ENCODE peak calls at places on chromosome 16, in four cellular contexts. X is GM12878, F is H1, G is HepG2. R is an unnamed sample.

GRCh38 chr16:20925780-20926179 is 25.2 kb downstream of the LYRM1 start:
- DNase-seq in X (no peak), F (no peak), G (peak), R (no peak)

GRCh38 chr16:73315645-73316044 is 267.7 kb upstream of the ZFHX3 start:
- DNase-seq in X (peak), F (no peak), G (no peak), R (no peak)

GRCh38 chr16:8571061-8571596 is 19.2 kb downstream of the TMEM114 start:
- DNase-seq in X (no peak), F (no peak), G (peak), R (peak)

GRCh38 chr16:88820335-88821025 is 8.8 kb upstream of the APRT start:
- DNase-seq in X (no peak), F (no peak), G (no peak), R (no peak)

GRCh38 chr16:4825196-4825595 is 21.9 kb downstream of the GLYR1 start:
- DNase-seq in X (no peak), F (no peak), G (no peak), R (no peak)

GRCh38 chr16:19382887-19383816 is 34.5 kb upstream of the TMC5 start:
- DNase-seq in X (no peak), F (no peak), G (no peak), R (no peak)

GRCh38 chr16:67206838-67207115 is 7.8 kb downstream of the ELMO3 start:
- DNase-seq in X (no peak), F (no peak), G (no peak), R (no peak)

GRCh38 chr16:79821911-79822310 is 221.4 kb upstream of the MAF start:
- DNase-seq in X (no peak), F (no peak), G (no peak), R (no peak)

GRCh38 chr16:73793286-73793685 is 503.3 kb upstream of the PSMD7 start:
- DNase-seq in X (no peak), F (no peak), G (no peak), R (no peak)

GRCh38 chr16:28846080-28846932 is at the start of gene TUFM:
- DNase-seq in X (peak), F (peak), G (peak), R (peak)

GRCh38 chr16:88667496-88667895 is 4.6 kb upstream of the MVD start:
- DNase-seq in X (no peak), F (no peak), G (no peak), R (no peak)

GRCh38 chr16:25950586-25951201 is 258.9 kb downstream of the HS3ST4 start:
- DNase-seq in X (no peak), F (peak), G (no peak), R (peak)

GRCh38 chr16:25256821-25257503 is 683 bp downstream of the ZKSCAN2 start:
- DNase-seq in X (no peak), F (no peak), G (peak), R (no peak)

GRCh38 chr16:64132190-64132589 is 989.7 kb downstream of the CDH11 start:
- DNase-seq in X (no peak), F (no peak), G (no peak), R (no peak)

GRCh38 chr16:59573528-59574271 is 839.6 kb upstream of the GOT2 start:
- DNase-seq in X (no peak), F (no peak), G (no peak), R (no peak)

GRCh38 chr16:69338557-69339288 is 641 bp downstream of the COG8 start:
- DNase-seq in X (no peak), F (no peak), G (no peak), R (no peak)

GRCh38 chr16:21121150-21121549 is 29.5 kb downstream of the DNAH3 start:
- DNase-seq in X (no peak), F (no peak), G (no peak), R (no peak)

GRCh38 chr16:72937916-72938315 is 110.0 kb downstream of the ZFHX3 start:
- DNase-seq in X (no peak), F (no peak), G (no peak), R (no peak)

GRCh38 chr16:13909872-13910303 is 10.1 kb upstream of the ERCC4 start:
- DNase-seq in X (no peak), F (no peak), G (peak), R (no peak)

GRCh38 chr16:2026461-2027023 is at the start of gene NHERF2:
- DNase-seq in X (no peak), F (no peak), G (no peak), R (no peak)

GRCh38 chr16:27228621-27229501 is 25.5 kb downstream of the KDM8 start:
- DNase-seq in X (no peak), F (no peak), G (no peak), R (no peak)

GRCh38 chr16:26598989-26599785 is 467.5 kb upstream of the C16orf82 start:
- DNase-seq in X (no peak), F (peak), G (no peak), R (peak)

GRCh38 chr16:26856791-26857190 is 209.9 kb upstream of the C16orf82 start:
- DNase-seq in X (no peak), F (no peak), G (no peak), R (no peak)

GRCh38 chr16:88880226-88881051 is 14.0 kb upstream of the PABPN1L start:
- DNase-seq in X (no peak), F (no peak), G (no peak), R (no peak)

GRCh38 chr16:29840240-29840639 is 20.0 kb downstream of the MVP start:
- DNase-seq in X (no peak), F (no peak), G (no peak), R (no peak)

GRCh38 chr16:56866955-56867830 is 2.2 kb downstream of the SLC12A3 start:
- DNase-seq in X (no peak), F (no peak), G (peak), R (no peak)

GRCh38 chr16:56871172-56871593 is 6.2 kb downstream of the SLC12A3 start:
- DNase-seq in X (peak), F (no peak), G (peak), R (no peak)

GRCh38 chr16:56868175-56868574 is 3.2 kb downstream of the SLC12A3 start:
- DNase-seq in X (no peak), F (no peak), G (no peak), R (no peak)

GRCh38 chr16:56870271-56870888 is 5.4 kb downstream of the SLC12A3 start:
- DNase-seq in X (no peak), F (no peak), G (no peak), R (no peak)

GRCh38 chr16:56869513-56870270 is 4.7 kb downstream of the SLC12A3 start:
- DNase-seq in X (no peak), F (peak), G (peak), R (no peak)
- TF ChIP-seq SUZ12 in X (no peak), F (no peak), G (no peak), R (no peak)

GRCh38 chr16:3153077-3153368 is 18.2 kb downstream of the ZNF213 start:
- DNase-seq in X (no peak), F (no peak), G (no peak), R (no peak)

GRCh38 chr16:3150346-3151218 is 15.8 kb downstream of the ZNF213 start:
- DNase-seq in X (peak), F (peak), G (peak), R (peak)

GRCh38 chr16:3152022-3152272 is 17.1 kb downstream of the ZNF213 start:
- DNase-seq in X (no peak), F (no peak), G (no peak), R (no peak)

GRCh38 chr16:3149630-3150345 is 15.0 kb downstream of the ZNF213 start:
- DNase-seq in X (no peak), F (no peak), G (no peak), R (no peak)

DNA sequence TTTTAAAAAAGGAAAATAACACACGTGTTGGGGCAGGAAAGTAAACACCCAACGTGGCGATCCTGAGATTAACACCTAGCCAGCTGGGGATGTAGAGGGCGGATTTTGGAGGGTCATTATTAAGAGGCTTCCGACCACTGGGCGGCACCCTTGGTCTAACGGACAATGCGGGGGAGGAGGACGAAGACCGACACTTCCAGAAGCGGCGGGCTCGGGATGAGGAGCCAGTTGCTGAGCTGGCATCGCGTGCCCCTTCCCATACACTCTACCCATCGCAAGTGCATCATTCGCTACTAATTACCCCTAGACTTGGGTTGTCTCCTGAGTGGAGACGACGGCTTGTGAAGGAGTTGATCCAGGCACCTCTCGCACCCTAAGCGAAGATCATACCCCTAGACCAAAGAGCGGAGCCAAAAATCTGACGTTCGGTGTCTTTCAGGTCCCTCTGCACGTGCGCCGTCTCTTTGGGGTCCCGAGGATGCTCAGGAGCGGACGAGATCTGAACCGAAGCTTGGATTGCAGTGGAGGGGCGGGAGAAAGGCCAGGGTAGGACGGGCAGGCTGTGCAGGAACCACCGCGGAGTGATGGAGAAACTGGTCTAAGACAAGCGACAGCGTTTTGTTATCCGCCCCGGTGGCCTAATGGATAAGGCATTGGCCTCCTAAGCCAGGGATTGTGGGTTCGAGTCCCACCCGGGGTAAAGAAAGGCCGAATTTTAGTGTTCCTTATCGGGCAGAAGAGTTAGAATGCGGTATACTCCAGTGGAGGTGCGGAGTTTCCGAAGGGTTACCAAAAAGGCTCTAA is 17.6 kb downstream of the ZNF213 start:
- DNase-seq in X (peak), F (peak), G (peak), R (peak)
- H3K4me3 ChIP-seq in X (peak), F (peak), G (peak), R (peak)

GRCh38 chr16:12392585-12393089 is 411.1 kb downstream of the CPPED1 start:
- DNase-seq in X (no peak), F (no peak), G (no peak), R (no peak)
- TF ChIP-seq SUZ12 in X (no peak), F (no peak), G (no peak), R (no peak)

DNA sequence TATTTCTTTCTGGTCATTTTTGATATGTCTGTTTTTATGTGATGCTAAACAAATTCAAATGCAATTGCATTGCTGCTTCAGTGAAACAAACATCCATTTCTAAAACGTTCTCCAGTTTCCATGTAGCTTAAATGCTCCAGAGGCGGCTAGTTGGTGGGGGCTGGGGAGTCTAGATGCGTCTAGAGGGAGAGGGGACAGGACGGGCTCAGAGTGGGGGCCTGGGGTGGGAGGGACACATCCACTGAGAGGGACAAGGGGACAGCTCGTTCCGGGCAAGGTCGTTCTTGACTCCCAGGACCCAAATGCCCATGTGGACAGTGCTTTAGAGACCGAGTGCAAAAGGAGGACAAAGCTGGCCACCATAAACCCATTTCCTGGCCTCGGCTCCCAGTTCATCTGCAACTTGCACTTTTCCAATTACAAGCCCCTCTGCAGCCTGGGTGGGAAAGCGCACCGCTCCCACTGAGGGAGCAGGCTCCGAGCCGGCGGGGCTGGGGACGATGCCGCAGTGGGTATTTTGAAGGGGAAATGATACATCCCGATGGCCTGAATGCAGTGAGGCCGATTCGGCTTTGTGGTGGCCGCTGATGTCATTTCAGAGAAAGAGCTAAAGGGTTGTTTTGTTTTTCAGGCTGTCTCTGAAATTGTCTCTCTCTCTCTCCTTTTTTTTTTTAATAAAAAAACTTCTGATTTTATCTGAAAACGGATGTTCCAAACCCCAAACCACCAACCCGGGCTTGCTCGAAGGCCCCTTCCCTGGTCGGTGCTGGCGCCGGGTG is 102.5 kb downstream of the FOXL1 start:
- DNase-seq in X (no peak), F (no peak), G (no peak), R (no peak)
- H3K4me3 ChIP-seq in X (no peak), F (no peak), G (no peak), R (no peak)

DNA sequence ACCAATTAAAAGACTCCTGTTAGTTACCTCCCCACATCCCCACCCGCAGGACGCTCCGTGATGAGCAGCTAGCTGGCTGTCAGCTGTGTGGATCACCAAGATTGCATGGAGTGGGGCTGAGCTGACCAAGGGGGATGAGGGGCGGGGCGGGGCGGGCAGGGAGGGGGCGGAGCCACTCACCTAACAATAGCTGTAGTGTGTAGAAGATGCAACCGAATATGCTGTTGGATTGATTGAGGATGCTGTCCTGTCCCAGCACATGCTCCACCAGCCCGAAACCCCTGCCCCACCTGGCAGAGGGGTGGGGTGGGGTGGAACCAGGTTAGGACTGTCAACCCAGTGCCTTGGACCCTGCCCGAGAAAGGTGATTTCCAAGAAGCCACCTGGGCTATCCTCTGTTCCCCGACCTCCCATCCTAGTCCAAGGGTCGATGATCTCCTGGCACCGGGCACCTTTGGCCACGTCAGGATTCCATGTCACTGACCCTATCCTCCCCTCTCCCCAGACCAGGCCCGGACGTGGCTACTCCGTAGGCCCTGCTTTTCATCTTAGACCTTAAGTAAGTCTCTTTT is 1.4 kb downstream of the VKORC1 start:
- DNase-seq in X (no peak), F (no peak), G (peak), R (no peak)
- TF ChIP-seq SUZ12 in X (no peak), F (no peak), G (no peak), R (no peak)

GRCh38 chr16:84355149-84355548 is 13.2 kb upstream of the ATP2C2 start:
- DNase-seq in X (no peak), F (no peak), G (no peak), R (no peak)

GRCh38 chr16:84357191-84357651 is 11.1 kb upstream of the ATP2C2 start:
- DNase-seq in X (no peak), F (no peak), G (no peak), R (no peak)

GRCh38 chr16:84356176-84356575 is 12.2 kb upstream of the ATP2C2 start:
- DNase-seq in X (no peak), F (no peak), G (no peak), R (no peak)

GRCh38 chr16:84358601-84359295 is 9.6 kb upstream of the ATP2C2 start:
- DNase-seq in X (no peak), F (no peak), G (no peak), R (no peak)

GRCh38 chr16:84356591-84357116 is 11.7 kb upstream of the ATP2C2 start:
- DNase-seq in X (no peak), F (no peak), G (peak), R (no peak)
- H3K4me3 ChIP-seq in X (no peak), F (no peak), G (no peak), R (no peak)

DNA sequence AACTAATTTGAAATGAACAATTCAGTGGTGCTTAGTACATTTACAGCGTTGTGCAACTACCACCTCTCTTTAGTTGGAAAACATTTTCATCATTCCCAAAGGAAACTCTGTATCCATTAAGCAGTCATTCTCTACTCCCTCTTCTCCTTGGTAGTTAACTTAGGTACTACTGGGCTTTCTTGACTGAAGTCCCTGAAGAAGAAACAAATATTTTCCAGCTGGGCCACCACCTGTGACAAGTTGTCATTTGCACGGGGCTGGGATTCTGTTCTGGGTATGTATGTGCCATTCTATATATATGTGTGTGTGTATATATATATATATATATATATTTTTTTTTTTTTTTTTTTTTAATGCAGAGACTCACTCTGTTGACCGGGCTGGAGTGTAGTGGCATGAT is 15.4 kb upstream of the RMI2 start:
- DNase-seq in X (no peak), F (no peak), G (no peak), R (no peak)
- TF ChIP-seq SUZ12 in X (no peak), F (no peak), G (no peak), R (no peak)

DNA sequence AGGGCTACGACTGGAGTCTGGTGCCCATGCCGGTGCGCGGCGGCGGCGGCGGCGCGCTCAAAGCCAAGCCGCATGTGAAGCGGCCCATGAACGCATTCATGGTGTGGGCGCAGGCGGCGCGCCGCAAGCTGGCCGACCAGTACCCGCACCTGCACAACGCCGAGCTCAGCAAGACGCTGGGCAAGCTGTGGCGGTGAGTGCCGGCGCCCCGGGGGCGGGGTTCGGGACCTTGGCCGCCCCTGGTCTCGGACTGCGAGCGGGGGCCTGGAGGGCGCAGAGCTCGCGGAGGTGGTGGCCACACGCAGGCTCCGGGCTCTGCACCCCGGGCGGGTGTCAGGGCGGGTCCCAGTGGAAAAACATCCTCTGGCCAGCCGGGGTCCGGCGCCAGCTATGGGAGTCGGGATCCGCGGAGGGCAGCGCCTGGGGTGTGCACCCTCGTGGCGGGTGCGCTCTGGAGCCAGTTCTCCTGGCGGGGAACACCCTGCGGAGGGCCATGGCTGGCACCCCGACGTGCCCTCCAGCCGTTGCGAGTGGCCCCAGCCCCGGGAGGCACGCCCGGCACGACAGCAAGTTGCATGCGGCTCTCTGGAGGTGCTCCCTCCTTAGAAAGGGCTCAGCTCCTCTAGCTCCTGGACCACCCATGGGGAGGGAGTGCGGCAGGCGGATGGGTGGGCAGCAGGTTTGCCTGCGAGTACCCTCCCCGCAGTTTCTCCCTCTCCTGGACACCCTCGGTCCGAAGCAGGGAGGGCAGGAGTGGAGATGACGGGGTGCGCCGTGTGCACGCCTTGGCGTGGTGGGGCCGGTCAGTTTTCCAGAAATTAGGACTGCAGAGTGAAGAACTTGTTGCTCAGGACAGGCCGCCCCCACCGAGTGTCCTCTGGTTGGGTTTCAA is 828 bp downstream of the SOX8 start:
- DNase-seq in X (no peak), F (no peak), G (no peak), R (no peak)
- H3K4me3 ChIP-seq in X (no peak), F (peak), G (peak), R (peak)